ENCODE peak calls at places on chromosome 9, in eight cellular contexts. C is ascending aorta, N is thyroid gland, J is neuronal stem cell, U is adipocyte, S is left lung, P is ovary, E is HepG2. V is an unnamed sample. For H3K4me1 and H3K27me3, the result is how much of the 10 kb centered on the place peaks cover.

GRCh38 chr9:15936316-15936869 is 383.6 kb downstream of the CCDC171 start:
- DNase-seq in C (no peak), N (no peak), J (no peak), U (peak), S (no peak), P (no peak), E (no peak), V (peak)

GRCh38 chr9:26159575-26160392 is 481.5 kb upstream of the TUSC1 start:
- DNase-seq in C (no peak), N (peak), J (no peak), U (peak), S (no peak), P (no peak), E (no peak), V (no peak)

GRCh38 chr9:88753691-88754367 is 218.9 kb downstream of the NXNL2 start:
- DNase-seq in C (no peak), N (no peak), J (no peak), U (no peak), S (no peak), P (no peak), E (no peak), V (no peak)

GRCh38 chr9:91101598-91102168 is 260.0 kb downstream of the AUH start:
- DNase-seq in C (no peak), N (no peak), J (no peak), U (no peak), S (no peak), P (no peak), E (no peak), V (no peak)

GRCh38 chr9:20630241-20630943 is 8.1 kb upstream of the MLLT3 start:
- DNase-seq in C (no peak), N (no peak), J (no peak), U (peak), S (no peak), P (no peak), E (no peak), V (no peak)

GRCh38 chr9:112002847-112003457 is 106.3 kb downstream of the UGCG start:
- DNase-seq in C (no peak), N (no peak), J (no peak), U (no peak), S (no peak), P (no peak), E (no peak), V (no peak)

GRCh38 chr9:133572821-133573361 is 36.3 kb downstream of the FAM163B start:
- DNase-seq in C (no peak), N (peak), J (no peak), U (no peak), S (no peak), P (no peak), E (no peak), V (no peak)

GRCh38 chr9:19690128-19690527 is 98.7 kb downstream of the SLC24A2 start:
- DNase-seq in C (no peak), N (no peak), J (no peak), U (no peak), S (no peak), P (no peak), E (no peak), V (no peak)

GRCh38 chr9:38683336-38683735 is 36.6 kb downstream of the FAM240B start:
- DNase-seq in C (no peak), N (no peak), J (no peak), U (no peak), S (no peak), P (no peak), E (no peak), V (no peak)

GRCh38 chr9:123238364-123238763 is 30.0 kb downstream of the STRBP start:
- DNase-seq in C (no peak), N (no peak), J (no peak), U (no peak), S (no peak), P (no peak), E (no peak), V (no peak)

GRCh38 chr9:121122450-121123032 is 47.8 kb downstream of the CNTRL start:
- DNase-seq in C (no peak), N (no peak), J (no peak), U (no peak), S (no peak), P (no peak), E (no peak), V (peak)

GRCh38 chr9:106859957-106860715 is 2.8 kb upstream of the ZNF462 start:
- DNase-seq in C (no peak), N (peak), J (peak), U (peak), S (peak), P (peak), E (no peak), V (no peak)

GRCh38 chr9:71694332-71694731 is 74.0 kb downstream of the CEMIP2 start:
- DNase-seq in C (no peak), N (no peak), J (no peak), U (no peak), S (no peak), P (no peak), E (no peak), V (no peak)

GRCh38 chr9:81686614-81687520 is 2.5 kb downstream of the TLE1 start:
- DNase-seq in C (peak), N (peak), J (peak), U (peak), S (peak), P (peak), E (peak), V (peak)

DNA sequence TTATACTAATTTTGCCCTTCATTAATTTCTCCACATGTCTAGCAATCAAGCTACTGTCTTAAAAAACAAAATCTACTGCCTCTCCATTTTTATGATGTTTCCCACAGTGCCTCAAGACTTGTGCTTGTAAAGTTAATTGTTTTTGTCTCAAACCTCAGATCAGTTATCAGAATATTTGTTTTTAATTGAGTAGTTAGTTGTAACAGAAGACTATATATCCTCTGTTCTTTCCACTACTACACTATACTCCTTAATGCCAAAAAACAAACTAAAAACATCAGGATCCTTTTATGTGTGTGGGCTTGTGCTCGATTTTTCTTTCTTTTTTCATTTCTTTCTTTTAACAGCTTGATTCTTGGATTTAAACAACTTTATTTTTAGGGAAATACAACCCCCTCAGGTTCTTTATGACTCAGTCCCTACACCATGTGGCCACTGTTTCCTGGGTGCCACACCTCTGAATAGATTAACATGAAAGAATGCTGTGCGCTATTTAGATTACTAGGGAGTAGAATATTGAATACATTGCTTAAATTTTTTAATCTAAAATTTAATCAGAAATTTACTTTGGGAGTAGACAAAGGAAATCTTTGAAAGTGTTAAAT is 1.2 kb downstream of the ASPN start:
- DNase-seq in C (no peak), N (no peak), J (no peak), U (peak), S (no peak), P (no peak), E (no peak), V (no peak)
- H3K4me1 ChIP-seq in C (under half), N (under half), J (under half), U (under half), S (under half), P (under half), E (under half), V (under half)

GRCh38 chr9:36781532-36781931 is 208.8 kb downstream of the MELK start:
- DNase-seq in C (no peak), N (no peak), J (no peak), U (no peak), S (no peak), P (peak), E (peak), V (no peak)
- H3K27me3 ChIP-seq in C (under half), N (under half), J (under half), U (half or more), S (under half), P (under half), E (under half), V (half or more)

DNA sequence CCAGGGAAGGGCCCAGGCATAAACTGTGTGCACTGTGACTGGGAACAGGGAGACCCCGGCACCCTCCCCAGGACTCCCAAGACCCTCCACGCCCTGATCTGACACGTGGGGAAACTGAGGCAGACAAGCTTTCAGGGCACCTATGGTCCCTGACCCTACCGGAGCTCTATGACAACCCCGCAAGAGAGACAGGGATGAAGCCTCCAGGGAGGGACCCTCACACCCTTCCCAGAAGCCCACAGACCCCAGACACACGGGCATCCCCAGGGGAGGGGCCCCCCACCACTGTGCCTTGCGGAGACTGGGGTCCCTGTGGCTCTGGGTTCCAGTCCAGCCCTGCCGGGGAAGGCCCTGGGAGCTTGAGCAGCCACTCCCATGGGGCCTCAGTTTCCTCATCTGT is 6.4 kb upstream of the EGFL7 start:
- DNase-seq in C (no peak), N (no peak), J (no peak), U (no peak), S (no peak), P (no peak), E (no peak), V (no peak)
- H3K4me3 ChIP-seq in C (no peak), N (no peak), J (no peak), U (no peak), S (no peak), P (no peak), E (no peak), V (no peak)

DNA sequence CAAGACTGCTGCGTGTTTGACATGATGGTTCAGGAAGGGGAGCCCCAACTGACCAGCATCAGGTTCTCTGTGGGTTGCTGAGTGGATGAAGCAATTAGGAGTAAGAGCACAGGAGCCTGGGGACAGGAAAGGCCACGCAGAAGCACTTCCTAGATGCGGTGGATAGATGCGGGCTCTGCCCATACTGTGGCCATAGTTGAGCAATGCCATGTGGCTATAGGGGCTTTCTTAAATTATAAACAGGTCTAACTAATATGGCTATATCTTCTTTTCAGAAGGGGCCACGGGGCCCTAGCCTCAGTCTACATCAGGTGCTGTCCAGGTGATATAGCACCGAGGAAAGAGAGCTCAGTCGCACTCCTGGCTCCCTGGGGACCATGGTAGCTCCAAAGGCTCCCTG is 198.6 kb downstream of the GADD45G start:
- DNase-seq in C (no peak), N (no peak), J (no peak), U (no peak), S (no peak), P (no peak), E (no peak), V (no peak)
- H3K4me1 ChIP-seq in C (under half), N (under half), J (under half), U (under half), S (under half), P (under half), E (under half), V (under half)

GRCh38 chr9:132114102-132114707 is 34.5 kb upstream of the MED27 start:
- DNase-seq in C (no peak), N (peak), J (peak), U (peak), S (peak), P (peak), E (peak), V (peak)
- H3K27me3 ChIP-seq in C (under half), N (under half), J (under half), U (half or more), S (under half), P (under half), E (under half), V (under half)

V was measured in osteoblast.